ENCODE peak calls at places on chromosomes 11 and 22, in four cellular contexts. One of them, this sample, is unnamed.

GRCh38 chr22:45671051-45671782 is 417 bp upstream of the ATXN10 start:
- DNase-seq in GM10248: no peak
- DNase-seq in PC-9: no peak
- DNase-seq in astrocyte of the hippocampus: peak; percentile 37
- DNase-seq in this sample: no peak

GRCh38 chr11:35282226-35282882 is 137.0 kb downstream of the SLC1A2 start:
- DNase-seq in GM10248: no peak
- DNase-seq in PC-9: no peak
- DNase-seq in astrocyte of the hippocampus: no peak
- DNase-seq in this sample: no peak

GRCh38 chr22:17842386-17842785 is 68.1 kb upstream of the BID start:
- DNase-seq in GM10248: peak; percentile 39
- DNase-seq in PC-9: no peak
- DNase-seq in astrocyte of the hippocampus: no peak
- DNase-seq in this sample: no peak

GRCh38 chr11:113106507-113106906 is 145.3 kb downstream of the NCAM1 start:
- DNase-seq in GM10248: no peak
- DNase-seq in PC-9: no peak
- DNase-seq in astrocyte of the hippocampus: peak; percentile 82
- DNase-seq in this sample: no peak

GRCh38 chr11:47669856-47670255 is 27.5 kb upstream of the MTCH2 start:
- DNase-seq in GM10248: no peak
- DNase-seq in PC-9: no peak
- DNase-seq in astrocyte of the hippocampus: no peak
- DNase-seq in this sample: no peak

GRCh38 chr22:36773935-36774334 is 2.0 kb downstream of the IFT27 start:
- DNase-seq in GM10248: no peak
- DNase-seq in PC-9: peak; percentile 56
- DNase-seq in astrocyte of the hippocampus: peak; percentile 40
- DNase-seq in this sample: no peak

GRCh38 chr11:129442171-129442570 is 66.5 kb downstream of the BARX2 start:
- DNase-seq in GM10248: no peak
- DNase-seq in PC-9: no peak
- DNase-seq in astrocyte of the hippocampus: no peak
- DNase-seq in this sample: no peak

GRCh38 chr11:57515332-57516060 is at the start of gene SLC43A1:
- DNase-seq in GM10248: peak; percentile 66
- DNase-seq in PC-9: peak; percentile 42
- DNase-seq in astrocyte of the hippocampus: peak; percentile 62
- DNase-seq in this sample: peak; percentile 75

GRCh38 chr11:67581469-67581868 is 2.1 kb upstream of the GSTP1 start:
- DNase-seq in GM10248: no peak
- DNase-seq in PC-9: peak; percentile 61
- DNase-seq in astrocyte of the hippocampus: no peak
- DNase-seq in this sample: no peak

GRCh38 chr11:69618237-69618636 is 22.7 kb upstream of the CCND1 start:
- DNase-seq in GM10248: no peak
- DNase-seq in PC-9: no peak
- DNase-seq in astrocyte of the hippocampus: no peak
- DNase-seq in this sample: no peak

GRCh38 chr11:109993786-109994185 is 99.4 kb upstream of the ZC3H12C start:
- DNase-seq in GM10248: no peak
- DNase-seq in PC-9: peak; percentile 34
- DNase-seq in astrocyte of the hippocampus: peak; percentile 93
- DNase-seq in this sample: no peak

GRCh38 chr11:86923993-86924766 is 31.0 kb downstream of the FZD4 start:
- DNase-seq in GM10248: no peak
- DNase-seq in PC-9: no peak
- DNase-seq in astrocyte of the hippocampus: peak; percentile 87
- DNase-seq in this sample: no peak

GRCh38 chr11:125228425-125228824 is 63.9 kb downstream of the PKNOX2 start:
- DNase-seq in GM10248: no peak
- DNase-seq in PC-9: no peak
- DNase-seq in astrocyte of the hippocampus: no peak
- DNase-seq in this sample: no peak

GRCh38 chr22:37684803-37685615 is 1.1 kb upstream of the NOL12 start:
- DNase-seq in GM10248: no peak
- DNase-seq in PC-9: peak; percentile 66
- DNase-seq in astrocyte of the hippocampus: no peak
- DNase-seq in this sample: no peak

GRCh38 chr22:48799227-48799970 is 1028.3 kb downstream of the BRD1 start:
- DNase-seq in GM10248: no peak
- DNase-seq in PC-9: no peak
- DNase-seq in astrocyte of the hippocampus: no peak
- DNase-seq in this sample: no peak

GRCh38 chr22:37214431-37215025 is 2.3 kb upstream of the SSTR3 start:
- DNase-seq in GM10248: no peak
- DNase-seq in PC-9: no peak
- DNase-seq in astrocyte of the hippocampus: no peak
- DNase-seq in this sample: no peak

GRCh38 chr11:15119352-15119751 is 4.6 kb downstream of the INSC start:
- DNase-seq in GM10248: no peak
- DNase-seq in PC-9: no peak
- DNase-seq in astrocyte of the hippocampus: no peak
- DNase-seq in this sample: no peak